ENCODE peak calls at places on chromosomes 2 and 18, in five cellular contexts. L is IMR-90, C is neural progenitor cell, E is aorta, K is adrenal gland. U is an unnamed sample.

GRCh38 chr18:41436772-41437171 is 518.3 kb upstream of the PIK3C3 start:
- DNase-seq in L (no peak), C (no peak), E (no peak), K (no peak), U (no peak)

GRCh38 chr2:15939854-15940660 is at the start of gene MYCN:
- DNase-seq in L (no peak), C (peak; percentile 95), E (no peak), K (peak; percentile 32), U (peak; percentile 80)

GRCh38 chr2:32732912-32733472 is 105.1 kb downstream of the TTC27 start:
- DNase-seq in L (peak; percentile 23), C (no peak), E (no peak), K (no peak), U (no peak)

GRCh38 chr2:79716266-79716665 is 203.4 kb downstream of the CTNNA2 start:
- DNase-seq in L (no peak), C (peak; percentile 3), E (no peak), K (no peak), U (no peak)

GRCh38 chr2:50538137-50538536 is 493.8 kb downstream of the NRXN1 start:
- DNase-seq in L (no peak), C (no peak), E (no peak), K (no peak), U (no peak)

GRCh38 chr2:196380575-196380974 is 209.2 kb upstream of the STK17B start:
- DNase-seq in L (no peak), C (no peak), E (no peak), K (no peak), U (no peak)

GRCh38 chr2:148719941-148720436 is 75.4 kb downstream of the EPC2 start:
- DNase-seq in L (no peak), C (no peak), E (no peak), K (no peak), U (no peak)

GRCh38 chr18:6249788-6250187 is 164.9 kb downstream of the L3MBTL4 start:
- DNase-seq in L (no peak), C (no peak), E (no peak), K (peak; percentile 82), U (no peak)

GRCh38 chr2:11405599-11406491 is 60.1 kb downstream of the E2F6 start:
- DNase-seq in L (peak; percentile 38), C (no peak), E (no peak), K (no peak), U (peak; percentile 92)

GRCh38 chr2:45649855-45650806 is 1.3 kb upstream of the PRKCE start:
- DNase-seq in L (peak; percentile 33), C (peak; percentile 82), E (peak; percentile 82), K (peak; percentile 82), U (peak; percentile 85)

GRCh38 chr2:45650851-45651414 is 542 bp upstream of the PRKCE start:
- DNase-seq in L (peak; percentile 98), C (peak; percentile 92), E (peak; percentile 96), K (peak; percentile 96), U (peak; percentile 97)

GRCh38 chr2:45647986-45648520 is 3.4 kb upstream of the PRKCE start:
- DNase-seq in L (no peak), C (no peak), E (no peak), K (no peak), U (no peak)

GRCh38 chr2:45651415-45652089 is at the start of gene PRKCE:
- DNase-seq in L (no peak), C (peak; percentile 68), E (peak; percentile 79), K (peak; percentile 78), U (peak; percentile 75)

GRCh38 chr2:45649457-45649854 is 2.0 kb upstream of the PRKCE start:
- DNase-seq in L (peak; percentile 13), C (peak; percentile 31), E (no peak), K (no peak), U (no peak)
- H3K27ac ChIP-seq in L (peak overlapping the region; percentile 83), C (no peak overlapping the region), E (peak overlapping the region; percentile 88), K (peak overlapping the region; percentile 98), U (peak overlapping the region; percentile 91)

GRCh38 chr2:182717451-182718215 is 1.6 kb downstream of the DNAJC10 start:
- DNase-seq in L (no peak), C (no peak), E (no peak), K (no peak), U (no peak)
- H3K27ac ChIP-seq in L (no peak overlapping the region), C (no peak overlapping the region), E (peak overlapping the region; percentile 57), K (no peak overlapping the region), U (peak overlapping the region; percentile 68)

GRCh38 chr2:199477277-199477834 is 19.6 kb upstream of the SATB2 start:
- DNase-seq in L (no peak), C (no peak), E (no peak), K (no peak), U (peak; percentile 34)
- H3K27ac ChIP-seq in L (no peak overlapping the region), C (no peak overlapping the region), E (no peak overlapping the region), K (no peak overlapping the region), U (peak overlapping the region; percentile 76)

GRCh38 chr2:222865301-222865700 is 4.5 kb downstream of the ACSL3 start:
- DNase-seq in L (no peak), C (no peak), E (no peak), K (no peak), U (no peak)

GRCh38 chr2:222862915-222863544 is 2.2 kb downstream of the ACSL3 start:
- DNase-seq in L (no peak), C (no peak), E (no peak), K (no peak), U (no peak)

GRCh38 chr2:222866358-222866960 is 5.6 kb downstream of the ACSL3 start:
- DNase-seq in L (no peak), C (no peak), E (no peak), K (no peak), U (peak; percentile 31)

GRCh38 chr2:222862068-222862914 is 1.5 kb downstream of the ACSL3 start:
- DNase-seq in L (peak; percentile 62), C (peak; percentile 27), E (no peak), K (peak; percentile 25), U (peak; percentile 52)

DNA sequence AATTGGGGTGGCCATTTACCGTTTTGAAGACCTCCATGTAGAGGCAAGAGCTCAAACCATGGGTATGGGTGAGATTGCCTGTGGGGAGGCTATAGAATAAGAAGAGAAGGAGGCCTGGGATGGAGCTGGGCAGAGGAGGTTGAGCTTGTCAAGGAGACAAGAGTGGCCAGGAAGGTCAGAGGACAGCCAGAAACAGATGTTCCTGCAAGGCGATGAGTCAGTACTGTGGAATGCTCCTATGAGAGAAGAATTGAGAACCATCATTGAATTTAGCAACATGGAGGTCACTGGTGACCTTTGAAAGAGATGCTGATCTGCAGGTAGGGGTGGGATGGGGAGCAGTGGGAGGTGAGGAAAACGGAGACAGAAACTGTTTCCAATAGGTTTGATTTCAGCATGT is 3.5 kb downstream of the ACSL3 start:
- DNase-seq in L (peak; percentile 84), C (peak; percentile 42), E (no peak), K (peak; percentile 21), U (no peak)
- H3K27ac ChIP-seq in L (no peak overlapping the region), C (no peak overlapping the region), E (no peak overlapping the region), K (no peak overlapping the region), U (no peak overlapping the region)

DNA sequence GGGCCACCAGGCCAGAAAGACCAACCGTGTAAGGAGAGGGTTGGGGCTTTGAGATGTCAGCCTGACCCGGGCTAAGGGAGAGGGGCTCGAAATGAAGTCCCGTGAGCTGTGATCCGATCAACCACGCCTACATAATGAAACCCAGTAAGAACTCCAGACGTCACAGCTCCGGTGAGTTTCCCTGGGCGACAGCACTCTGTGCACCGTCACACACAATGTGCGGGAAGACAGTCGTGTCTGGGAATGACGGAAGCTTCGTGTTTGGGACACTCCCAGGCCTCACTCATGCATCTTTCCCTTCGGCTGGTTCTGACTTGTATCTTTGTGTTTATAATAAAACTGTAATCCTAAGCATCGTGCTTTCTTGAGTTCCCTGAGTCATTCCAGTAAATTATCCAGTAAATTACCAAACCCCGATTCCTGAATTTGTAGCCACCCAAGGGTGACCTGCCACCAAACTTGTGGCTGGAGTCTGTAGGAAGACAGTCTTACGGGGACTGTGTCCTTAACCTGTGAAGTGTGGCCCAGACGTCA is 44.2 kb downstream of the CYP27C1 start:
- DNase-seq in L (peak; percentile 82), C (no peak), E (no peak), K (no peak), U (peak; percentile 30)
- H3K27ac ChIP-seq in L (peak overlapping the region; percentile 46), C (no peak overlapping the region), E (no peak overlapping the region), K (no peak overlapping the region), U (peak overlapping the region; percentile 67)

GRCh38 chr2:173374634-173375033 is 20.0 kb downstream of the CDCA7 start:
- DNase-seq in L (no peak), C (no peak), E (no peak), K (no peak), U (no peak)

GRCh38 chr2:173370198-173370597 is 15.5 kb downstream of the CDCA7 start:
- DNase-seq in L (no peak), C (no peak), E (no peak), K (no peak), U (no peak)

GRCh38 chr2:173373286-173373685 is 18.6 kb downstream of the CDCA7 start:
- DNase-seq in L (peak; percentile 13), C (no peak), E (no peak), K (no peak), U (no peak)

GRCh38 chr2:173371023-173371422 is 16.4 kb downstream of the CDCA7 start:
- DNase-seq in L (no peak), C (no peak), E (no peak), K (no peak), U (no peak)
- H3K27ac ChIP-seq in L (no peak overlapping the region), C (no peak overlapping the region), E (no peak overlapping the region), K (no peak overlapping the region), U (no peak overlapping the region)

DNA sequence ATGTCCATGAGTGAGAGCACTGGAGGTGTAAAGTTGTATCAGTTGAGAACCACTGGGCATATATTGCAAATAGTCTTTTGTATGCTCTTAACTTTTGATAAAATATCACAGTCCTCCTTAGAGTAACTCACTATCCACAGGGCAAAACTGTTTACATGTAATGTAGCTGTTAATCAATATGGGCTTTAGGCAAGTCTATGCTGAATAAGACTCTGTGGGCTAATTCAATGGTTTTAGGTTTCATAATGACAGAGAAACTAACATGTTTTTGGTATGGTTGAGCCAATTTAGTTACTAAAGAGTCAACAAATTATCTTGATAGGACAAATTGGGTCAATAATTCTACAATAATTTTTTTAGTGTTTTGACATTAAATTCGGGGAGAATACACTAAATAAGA is 1134.9 kb upstream of the FAM98A start:
- DNase-seq in L (no peak), C (no peak), E (no peak), K (no peak), U (no peak)
- H3K27ac ChIP-seq in L (no peak overlapping the region), C (peak overlapping the region; percentile 54), E (no peak overlapping the region), K (no peak overlapping the region), U (no peak overlapping the region)

GRCh38 chr18:34880882-34881852 is 160.0 kb upstream of the MAPRE2 start:
- DNase-seq in L (peak; percentile 43), C (no peak), E (no peak), K (no peak), U (no peak)
- H3K27ac ChIP-seq in L (no peak overlapping the region), C (no peak overlapping the region), E (peak overlapping the region; percentile 90), K (no peak overlapping the region), U (no peak overlapping the region)

GRCh38 chr2:20221169-20221938 is 3.6 kb downstream of the SDC1 start:
- DNase-seq in L (peak; percentile 73), C (no peak), E (no peak), K (no peak), U (no peak)
- H3K27ac ChIP-seq in L (peak overlapping the region; percentile 94), C (no peak overlapping the region), E (no peak overlapping the region), K (no peak overlapping the region), U (no peak overlapping the region)

GRCh38 chr2:219002395-219003266 is 9.4 kb upstream of the CRYBA2 start:
- DNase-seq in L (no peak), C (peak; percentile 90), E (no peak), K (peak; percentile 64), U (peak; percentile 92)
- H3K27ac ChIP-seq in L (no peak overlapping the region), C (no peak overlapping the region), E (no peak overlapping the region), K (no peak overlapping the region), U (peak overlapping the region; percentile 79)

U was measured in colonic mucosa.